ENCODE peak calls at places on chromosomes 2 and 18, in nine cellular contexts. I is cardiac muscle cell, E is HFF-Myc, T is endothelial cell of umbilical vein, S is IMR-90, Z is fibroblast of lung, Q is body of pancreas, F is WTC11, J is gastrocnemius medialis. Y is an unnamed sample.

GRCh38 chr2:217142649-217143266 is 282.9 kb upstream of the TNP1 start:
- DNase-seq in E (peak), Z (no peak), J (no peak), Q (peak), T (peak), I (peak), S (no peak), F (peak), Y (no peak)

GRCh38 chr2:32884346-32884745 is 62.4 kb upstream of the LTBP1 start:
- DNase-seq in Q (no peak), T (no peak), E (no peak), Z (no peak), J (no peak), F (no peak), I (no peak), S (peak), Y (no peak)

GRCh38 chr18:43265465-43265864 is 11.8 kb downstream of the SYT4 start:
- DNase-seq in T (no peak), F (no peak), I (no peak), Z (no peak), Q (no peak), S (no peak), E (no peak), J (no peak), Y (no peak)

GRCh38 chr2:102667072-102667471 is 47.7 kb downstream of the SLC9A2 start:
- DNase-seq in Q (no peak), E (no peak), F (no peak), I (no peak), J (peak), Z (no peak), T (no peak), S (no peak), Y (no peak)

GRCh38 chr2:142682528-142682927 is 194.9 kb upstream of the KYNU start:
- DNase-seq in F (no peak), T (peak), S (peak), E (no peak), I (peak), Q (no peak), Z (peak), J (no peak), Y (no peak)

GRCh38 chr2:95025406-95026319 is at the start of gene MAL:
- DNase-seq in J (no peak), S (no peak), Z (no peak), T (no peak), I (peak), E (no peak), Q (no peak), F (peak), Y (no peak)

GRCh38 chr2:142180820-142181533 is 50.2 kb upstream of the LRP1B start:
- DNase-seq in I (peak), Q (peak), E (no peak), F (peak), T (peak), J (no peak), S (peak), Z (peak), Y (no peak)

GRCh38 chr18:54742654-54743053 is 85.6 kb upstream of the RAB27B start:
- DNase-seq in S (peak), I (peak), Z (peak), J (peak), E (peak), T (peak), Q (peak), F (no peak), Y (no peak)

GRCh38 chr2:6627316-6627715 is 238.4 kb downstream of the CMPK2 start:
- DNase-seq in Q (no peak), F (no peak), J (no peak), E (no peak), Z (no peak), S (no peak), T (no peak), I (no peak), Y (no peak)

GRCh38 chr2:178782236-178782635 is 25.0 kb downstream of the TTN start:
- DNase-seq in Q (no peak), J (no peak), I (no peak), S (no peak), F (no peak), T (no peak), Z (no peak), E (no peak), Y (no peak)

GRCh38 chr2:8684885-8685696 is 3.2 kb downstream of the ID2 start:
- DNase-seq in J (no peak), T (no peak), I (peak), F (peak), Q (peak), S (peak), Z (peak), E (no peak), Y (peak)

GRCh38 chr2:69693472-69694450 is 48.2 kb upstream of the ANXA4 start:
- DNase-seq in J (no peak), F (no peak), S (no peak), Q (no peak), I (no peak), Z (no peak), T (no peak), E (no peak), Y (no peak)

GRCh38 chr2:206863196-206863595 is 76.1 kb upstream of the CPO start:
- DNase-seq in F (no peak), T (no peak), I (peak), Z (peak), J (peak), S (no peak), E (no peak), Q (no peak), Y (no peak)

GRCh38 chr2:63372549-63372948 is 215.7 kb downstream of the WDPCP start:
- DNase-seq in Q (no peak), S (no peak), I (no peak), F (no peak), E (no peak), J (no peak), T (no peak), Z (no peak), Y (no peak)

GRCh38 chr18:34787931-34788532 is 77.9 kb downstream of the DTNA start:
- DNase-seq in Z (peak), E (no peak), I (peak), J (peak), F (no peak), Q (peak), S (peak), T (peak), Y (no peak)

GRCh38 chr2:148653437-148653836 is 8.9 kb downstream of the EPC2 start:
- DNase-seq in Q (no peak), I (peak), J (no peak), E (no peak), S (peak), T (no peak), Z (no peak), F (no peak), Y (no peak)

GRCh38 chr2:152344561-152345195 is 9.7 kb downstream of the FMNL2 start:
- DNase-seq in F (no peak), Z (no peak), Q (no peak), E (no peak), S (no peak), T (no peak), I (no peak), J (no peak), Y (no peak)

GRCh38 chr2:128259585-128259984 is 59.1 kb downstream of the HS6ST1 start:
- DNase-seq in I (no peak), J (no peak), E (no peak), Z (no peak), S (no peak), T (no peak), F (no peak), Q (no peak), Y (no peak)

GRCh38 chr2:128262315-128263253 is 56.1 kb downstream of the HS6ST1 start:
- DNase-seq in F (no peak), T (no peak), Q (no peak), Z (no peak), E (no peak), J (no peak), I (no peak), S (no peak), Y (peak)

GRCh38 chr2:128261245-128262128 is 57.2 kb downstream of the HS6ST1 start:
- DNase-seq in F (no peak), J (no peak), E (no peak), T (no peak), Z (no peak), I (no peak), Q (no peak), S (no peak), Y (peak)

GRCh38 chr2:128258218-128258617 is 60.5 kb downstream of the HS6ST1 start:
- DNase-seq in E (no peak), F (no peak), I (no peak), S (no peak), T (no peak), Q (no peak), Z (no peak), J (no peak), Y (no peak)

GRCh38 chr2:128260239-128261138 is 58.2 kb downstream of the HS6ST1 start:
- DNase-seq in E (peak), F (peak), Z (peak), T (peak), S (peak), Q (peak), I (peak), J (no peak), Y (peak)
- TF ChIP-seq CTCF in E (no peak), F (no peak), Z (peak), T (no peak), S (no peak), Q (no peak), I (peak), J (no peak), Y (no peak)

GRCh38 chr2:111196435-111196834 is 75.7 kb downstream of the BCL2L11 start:
- DNase-seq in I (no peak), F (no peak), J (no peak), Z (no peak), Q (no peak), S (no peak), E (no peak), T (peak), Y (no peak)
- TF ChIP-seq CTCF in I (no peak), F (no peak), J (no peak), Z (no peak), Q (no peak), S (no peak), E (no peak), T (no peak), Y (no peak)

GRCh38 chr18:8525692-8526091 is 83.5 kb upstream of the RAB12 start:
- DNase-seq in T (no peak), I (no peak), Z (no peak), E (no peak), S (no peak), F (peak), J (no peak), Q (no peak), Y (no peak)
- TF ChIP-seq CTCF in T (peak), I (peak), Z (no peak), E (peak), S (no peak), F (no peak), J (no peak), Q (no peak), Y (no peak)

GRCh38 chr2:27972311-27972710 is 81.8 kb downstream of the BABAM2 start:
- DNase-seq in T (peak), E (no peak), I (peak), Z (no peak), Q (no peak), J (no peak), F (no peak), S (no peak), Y (no peak)

GRCh38 chr2:27977623-27978312 is 87.2 kb downstream of the BABAM2 start:
- DNase-seq in Z (peak), F (no peak), S (peak), I (peak), E (peak), T (peak), J (peak), Q (no peak), Y (peak)

DNA sequence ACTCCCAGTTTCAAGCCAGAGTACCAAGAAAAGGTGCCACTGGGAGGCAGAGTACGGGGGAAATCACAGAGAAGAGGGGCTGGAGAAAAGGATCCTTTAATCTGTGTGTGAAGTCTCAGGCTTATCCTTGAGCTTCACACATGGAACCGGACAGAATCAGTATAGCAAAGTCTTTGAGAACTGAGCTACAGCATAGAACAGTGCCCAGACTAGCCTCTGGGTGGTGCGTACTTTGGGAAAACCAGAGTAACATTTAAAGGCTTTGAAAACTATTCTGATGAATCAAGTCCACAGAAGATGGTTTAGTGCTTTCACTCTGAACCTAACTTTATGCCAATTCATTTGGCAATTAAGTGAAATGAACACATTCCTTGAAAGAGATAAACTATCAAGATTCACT is 83.1 kb downstream of the BABAM2 start:
- DNase-seq in E (no peak), I (peak), Q (no peak), Z (peak), S (peak), J (no peak), F (no peak), T (no peak), Y (no peak)
- TF ChIP-seq CTCF in E (no peak), I (peak), Q (no peak), Z (peak), S (peak), J (no peak), F (no peak), T (peak), Y (no peak)

GRCh38 chr2:22626621-22627020 is 758.4 kb upstream of the KLHL29 start:
- DNase-seq in J (no peak), S (no peak), T (no peak), F (peak), Z (no peak), I (no peak), Q (no peak), E (no peak), Y (no peak)
- TF ChIP-seq CTCF in J (no peak), S (no peak), T (no peak), F (no peak), Z (no peak), I (no peak), Q (no peak), E (no peak), Y (no peak)

GRCh38 chr2:232674491-232674890 is 22.6 kb upstream of the GIGYF2 start:
- DNase-seq in F (no peak), J (no peak), E (no peak), I (no peak), S (no peak), Z (no peak), T (no peak), Q (no peak), Y (no peak)

GRCh38 chr2:232667989-232668583 is 29.0 kb upstream of the GIGYF2 start:
- DNase-seq in J (no peak), F (no peak), Z (no peak), I (no peak), S (no peak), Q (no peak), T (no peak), E (no peak), Y (no peak)

GRCh38 chr2:232672581-232672980 is 24.6 kb upstream of the GIGYF2 start:
- DNase-seq in Z (no peak), I (no peak), F (no peak), Q (no peak), E (no peak), T (no peak), S (no peak), J (no peak), Y (no peak)

GRCh38 chr2:232666051-232666805 is 30.9 kb upstream of the GIGYF2 start:
- DNase-seq in I (no peak), T (no peak), J (no peak), Z (no peak), S (no peak), Q (no peak), E (no peak), F (no peak), Y (no peak)

DNA sequence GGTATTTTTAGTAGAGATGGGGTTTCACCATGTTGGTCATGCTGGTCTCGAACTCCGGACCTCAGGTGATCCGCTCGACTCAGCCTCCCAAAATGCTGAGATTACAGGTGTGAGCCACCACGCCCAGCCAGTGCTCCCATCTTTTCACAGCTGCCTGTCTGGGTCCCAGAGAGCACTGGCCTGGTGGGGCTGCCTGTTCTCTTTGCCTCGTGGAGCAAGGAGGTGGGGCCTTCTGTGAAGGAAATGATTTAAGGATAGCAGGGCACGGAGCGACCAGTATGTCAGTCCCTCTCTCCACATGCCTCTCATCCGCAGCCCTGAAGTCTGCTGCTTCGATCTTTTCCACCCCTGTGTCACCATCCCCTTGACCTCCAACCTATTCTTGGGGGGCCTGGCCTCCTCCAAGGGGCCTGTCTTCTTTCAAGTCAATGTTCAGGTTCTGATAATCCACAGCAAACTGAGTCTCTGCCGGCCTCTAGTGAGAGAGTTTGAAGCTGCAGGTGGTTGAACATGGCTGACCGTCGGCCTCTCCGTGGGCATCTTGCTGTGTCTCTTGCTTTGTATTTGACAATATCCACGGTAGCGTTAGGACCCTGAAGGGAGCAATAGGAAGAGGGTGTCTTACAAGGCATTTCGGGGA is 28.2 kb upstream of the GIGYF2 start:
- DNase-seq in T (peak), E (no peak), Q (peak), F (peak), I (peak), S (no peak), Z (peak), J (no peak), Y (no peak)
- TF ChIP-seq CTCF in T (peak), E (peak), Q (peak), F (no peak), I (peak), S (peak), Z (peak), J (peak), Y (peak)

GRCh38 chr18:27750014-27750413 is 426.9 kb downstream of the CDH2 start:
- DNase-seq in I (peak), F (peak), Q (peak), T (peak), Z (peak), E (peak), S (peak), J (no peak), Y (no peak)
- TF ChIP-seq CTCF in I (peak), F (peak), Q (peak), T (peak), Z (no peak), E (peak), S (peak), J (peak), Y (peak)

DNA sequence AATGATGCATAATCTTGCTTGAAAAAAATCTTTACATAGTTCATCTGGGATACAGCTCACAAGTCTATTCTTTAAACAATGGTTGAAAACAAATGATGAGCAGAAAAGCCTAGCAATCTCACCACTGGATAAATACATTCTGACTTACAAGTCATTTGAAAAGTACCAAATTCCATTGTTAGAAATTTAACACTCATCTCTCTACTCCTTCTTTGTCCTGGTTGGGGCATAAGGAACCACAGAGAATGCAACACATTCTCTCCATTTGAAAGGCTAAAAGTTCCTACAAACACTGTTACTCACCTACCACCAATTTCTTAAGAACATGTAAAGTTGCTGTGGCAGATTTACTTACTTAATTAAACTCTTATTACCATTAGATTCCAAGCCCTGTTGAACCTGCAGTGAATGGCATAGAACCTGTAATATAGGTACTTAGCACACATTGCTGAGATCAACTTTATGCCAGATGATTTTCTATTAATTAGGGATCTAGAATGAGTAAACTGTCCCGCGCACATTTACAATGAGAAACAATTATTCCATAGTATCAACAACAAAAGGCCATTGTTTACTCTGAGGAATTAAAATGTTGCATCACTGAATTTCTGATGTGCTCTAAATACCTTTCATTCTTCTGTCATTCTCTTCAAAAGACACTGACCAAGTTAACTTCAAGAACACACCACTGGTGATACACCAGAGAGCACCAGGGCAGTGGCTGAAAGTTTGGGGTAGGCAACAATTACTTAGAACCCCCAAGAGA is 69.6 kb downstream of the CABYR start:
- DNase-seq in Q (no peak), F (no peak), S (no peak), I (peak), Z (no peak), E (no peak), T (no peak), J (no peak), Y (no peak)
- TF ChIP-seq CTCF in Q (no peak), F (no peak), S (no peak), I (no peak), Z (no peak), E (no peak), T (no peak), J (no peak), Y (no peak)

GRCh38 chr2:223243233-223243632 is 191.2 kb downstream of the KCNE4 start:
- DNase-seq in Z (no peak), T (no peak), F (no peak), J (no peak), S (no peak), E (no peak), Q (no peak), I (no peak), Y (no peak)
- TF ChIP-seq CTCF in Z (no peak), T (no peak), F (no peak), J (no peak), S (no peak), E (no peak), Q (no peak), I (no peak), Y (no peak)

Y was measured in psoas muscle.